ENCODE peak calls at places on chromosomes 2 and 18, in six cellular contexts. One of them, this sample, is unnamed.

GRCh38 chr2:181305151-181306123 is 151.7 kb upstream of the ITGA4 start:
- DNase-seq in trophoblast cell: no peak
- DNase-seq in lower lobe of right lung: no peak
- DNase-seq in A549: no peak
- DNase-seq in heart left ventricle: no peak
- DNase-seq in pancreas: no peak
- DNase-seq in this sample: peak; percentile 35

GRCh38 chr2:145038041-145038525 is 518.2 kb upstream of the ZEB2 start:
- DNase-seq in A549: peak; percentile 47
- DNase-seq in heart left ventricle: peak; percentile 38
- DNase-seq in lower lobe of right lung: no peak
- DNase-seq in pancreas: no peak
- DNase-seq in trophoblast cell: no peak
- DNase-seq in this sample: no peak

GRCh38 chr2:197113221-197113831 is 186.8 kb upstream of the PGAP1 start:
- DNase-seq in heart left ventricle: no peak
- DNase-seq in trophoblast cell: no peak
- DNase-seq in lower lobe of right lung: no peak
- DNase-seq in A549: peak; percentile 26
- DNase-seq in pancreas: no peak
- DNase-seq in this sample: no peak

GRCh38 chr18:7329036-7329435 is 98.1 kb downstream of the LRRC30 start:
- DNase-seq in trophoblast cell: no peak
- DNase-seq in lower lobe of right lung: no peak
- DNase-seq in heart left ventricle: no peak
- DNase-seq in pancreas: no peak
- DNase-seq in A549: peak; percentile 1
- DNase-seq in this sample: no peak

GRCh38 chr2:236161082-236161462 is 7.1 kb downstream of the GBX2 start:
- DNase-seq in heart left ventricle: no peak
- DNase-seq in pancreas: no peak
- DNase-seq in trophoblast cell: no peak
- DNase-seq in lower lobe of right lung: no peak
- DNase-seq in A549: no peak
- DNase-seq in this sample: no peak

GRCh38 chr2:136858656-136859055 is 93.3 kb downstream of the THSD7B start:
- DNase-seq in lower lobe of right lung: no peak
- DNase-seq in trophoblast cell: no peak
- DNase-seq in A549: no peak
- DNase-seq in heart left ventricle: no peak
- DNase-seq in pancreas: no peak
- DNase-seq in this sample: no peak

GRCh38 chr2:172234716-172235661 is 132.3 kb upstream of the DLX2 start:
- DNase-seq in A549: no peak
- DNase-seq in lower lobe of right lung: no peak
- DNase-seq in heart left ventricle: no peak
- DNase-seq in pancreas: no peak
- DNase-seq in trophoblast cell: no peak
- DNase-seq in this sample: peak; percentile 73

GRCh38 chr2:44802409-44803099 is 138.9 kb upstream of the SIX3 start:
- DNase-seq in lower lobe of right lung: no peak
- DNase-seq in trophoblast cell: no peak
- DNase-seq in A549: no peak
- DNase-seq in heart left ventricle: no peak
- DNase-seq in pancreas: no peak
- DNase-seq in this sample: no peak

GRCh38 chr2:124678043-124678442 is 653.0 kb downstream of the CNTNAP5 start:
- DNase-seq in heart left ventricle: no peak
- DNase-seq in trophoblast cell: no peak
- DNase-seq in pancreas: no peak
- DNase-seq in A549: no peak
- DNase-seq in lower lobe of right lung: no peak
- DNase-seq in this sample: no peak

GRCh38 chr2:227125506-227125905 is 38.5 kb downstream of the COL4A4 start:
- DNase-seq in lower lobe of right lung: no peak
- DNase-seq in pancreas: no peak
- DNase-seq in A549: peak; percentile 31
- DNase-seq in trophoblast cell: no peak
- DNase-seq in heart left ventricle: no peak
- DNase-seq in this sample: no peak

GRCh38 chr2:148027822-148028221 is 6.9 kb downstream of the MBD5 start:
- DNase-seq in heart left ventricle: no peak
- DNase-seq in trophoblast cell: no peak
- DNase-seq in lower lobe of right lung: no peak
- DNase-seq in A549: no peak
- DNase-seq in pancreas: no peak
- DNase-seq in this sample: no peak

GRCh38 chr2:237485844-237486243 is 1.2 kb upstream of the MLPH start:
- DNase-seq in lower lobe of right lung: no peak
- DNase-seq in heart left ventricle: no peak
- DNase-seq in A549: peak; percentile 61
- DNase-seq in pancreas: no peak
- DNase-seq in trophoblast cell: no peak
- DNase-seq in this sample: no peak

GRCh38 chr18:73986711-73987110 is 160.9 kb downstream of the FBXO15 start:
- DNase-seq in heart left ventricle: no peak
- DNase-seq in A549: no peak
- DNase-seq in pancreas: no peak
- DNase-seq in lower lobe of right lung: no peak
- DNase-seq in trophoblast cell: no peak
- DNase-seq in this sample: no peak

GRCh38 chr2:105338020-105338385 is 663 bp downstream of the C2orf49 start:
- DNase-seq in lower lobe of right lung: no peak
- DNase-seq in trophoblast cell: no peak
- DNase-seq in pancreas: no peak
- DNase-seq in heart left ventricle: no peak
- DNase-seq in A549: no peak
- DNase-seq in this sample: no peak

GRCh38 chr2:232024457-232024856 is 62.9 kb downstream of the DIS3L2 start:
- DNase-seq in A549: no peak
- DNase-seq in heart left ventricle: no peak
- DNase-seq in trophoblast cell: no peak
- DNase-seq in lower lobe of right lung: no peak
- DNase-seq in pancreas: no peak
- DNase-seq in this sample: no peak

GRCh38 chr2:100820346-100821254 is 661 bp downstream of the NPAS2 start:
- DNase-seq in A549: no peak
- DNase-seq in heart left ventricle: no peak
- DNase-seq in trophoblast cell: no peak
- DNase-seq in lower lobe of right lung: no peak
- DNase-seq in pancreas: peak; percentile 74
- DNase-seq in this sample: peak; percentile 60

GRCh38 chr18:39743463-39743862 is 2177.9 kb upstream of the CELF4 start:
- DNase-seq in lower lobe of right lung: no peak
- DNase-seq in heart left ventricle: no peak
- DNase-seq in pancreas: no peak
- DNase-seq in trophoblast cell: no peak
- DNase-seq in A549: no peak
- DNase-seq in this sample: no peak

GRCh38 chr2:168635065-168635577 is 167.3 kb upstream of the NOSTRIN start:
- DNase-seq in trophoblast cell: no peak
- DNase-seq in pancreas: no peak
- DNase-seq in heart left ventricle: peak; percentile 63
- DNase-seq in lower lobe of right lung: no peak
- DNase-seq in A549: no peak
- DNase-seq in this sample: peak; percentile 37

GRCh38 chr2:105522645-105523044 is 123.8 kb upstream of the FHL2 start:
- DNase-seq in lower lobe of right lung: no peak
- DNase-seq in pancreas: no peak
- DNase-seq in trophoblast cell: peak; percentile 71
- DNase-seq in heart left ventricle: no peak
- DNase-seq in A549: no peak
- DNase-seq in this sample: no peak

GRCh38 chr2:43227830-43228280 is 1.4 kb upstream of the ZFP36L2 start:
- DNase-seq in lower lobe of right lung: no peak
- DNase-seq in A549: no peak
- DNase-seq in pancreas: no peak
- DNase-seq in trophoblast cell: no peak
- DNase-seq in heart left ventricle: peak; percentile 54
- DNase-seq in this sample: no peak

GRCh38 chr2:106843910-106844250 is 42.1 kb downstream of the ST6GAL2 start:
- DNase-seq in lower lobe of right lung: no peak
- DNase-seq in heart left ventricle: no peak
- DNase-seq in trophoblast cell: no peak
- DNase-seq in pancreas: no peak
- DNase-seq in A549: no peak
- DNase-seq in this sample: no peak

GRCh38 chr2:106841886-106842645 is 43.9 kb downstream of the ST6GAL2 start:
- DNase-seq in pancreas: peak; percentile 73
- DNase-seq in lower lobe of right lung: no peak
- DNase-seq in heart left ventricle: no peak
- DNase-seq in trophoblast cell: no peak
- DNase-seq in A549: no peak
- DNase-seq in this sample: no peak

GRCh38 chr2:106843001-106843909 is 42.7 kb downstream of the ST6GAL2 start:
- DNase-seq in heart left ventricle: no peak
- DNase-seq in lower lobe of right lung: no peak
- DNase-seq in trophoblast cell: no peak
- DNase-seq in A549: no peak
- DNase-seq in pancreas: no peak
- DNase-seq in this sample: no peak

GRCh38 chr2:106845716-106846115 is 40.3 kb downstream of the ST6GAL2 start:
- DNase-seq in pancreas: no peak
- DNase-seq in trophoblast cell: no peak
- DNase-seq in lower lobe of right lung: no peak
- DNase-seq in heart left ventricle: no peak
- DNase-seq in A549: no peak
- DNase-seq in this sample: no peak

GRCh38 chr2:106839849-106840595 is 45.9 kb downstream of the ST6GAL2 start:
- DNase-seq in heart left ventricle: no peak
- DNase-seq in lower lobe of right lung: no peak
- DNase-seq in A549: peak; percentile 28
- DNase-seq in trophoblast cell: no peak
- DNase-seq in pancreas: no peak
- DNase-seq in this sample: no peak
- H3K4me3 ChIP-seq in heart left ventricle: no peak overlapping the region
- H3K4me3 ChIP-seq in lower lobe of right lung: no peak overlapping the region
- H3K4me3 ChIP-seq in A549: no peak overlapping the region
- H3K4me3 ChIP-seq in trophoblast cell: no peak overlapping the region
- H3K4me3 ChIP-seq in pancreas: no peak overlapping the region
- H3K4me3 ChIP-seq in this sample: no peak overlapping the region

GRCh38 chr2:173940208-173941020 is 24.8 kb downstream of the SP3 start:
- DNase-seq in pancreas: no peak
- DNase-seq in A549: no peak
- DNase-seq in trophoblast cell: peak; percentile 5
- DNase-seq in heart left ventricle: no peak
- DNase-seq in lower lobe of right lung: no peak
- DNase-seq in this sample: no peak

GRCh38 chr2:173941567-173941966 is 23.6 kb downstream of the SP3 start:
- DNase-seq in trophoblast cell: no peak
- DNase-seq in heart left ventricle: no peak
- DNase-seq in pancreas: no peak
- DNase-seq in A549: no peak
- DNase-seq in lower lobe of right lung: no peak
- DNase-seq in this sample: no peak

GRCh38 chr2:173943139-173943538 is 22.0 kb downstream of the SP3 start:
- DNase-seq in heart left ventricle: no peak
- DNase-seq in pancreas: no peak
- DNase-seq in lower lobe of right lung: no peak
- DNase-seq in A549: no peak
- DNase-seq in trophoblast cell: peak; percentile 54
- DNase-seq in this sample: no peak

GRCh38 chr2:173947131-173947530 is 18.0 kb downstream of the SP3 start:
- DNase-seq in pancreas: no peak
- DNase-seq in lower lobe of right lung: no peak
- DNase-seq in heart left ventricle: no peak
- DNase-seq in A549: no peak
- DNase-seq in trophoblast cell: no peak
- DNase-seq in this sample: no peak

DNA sequence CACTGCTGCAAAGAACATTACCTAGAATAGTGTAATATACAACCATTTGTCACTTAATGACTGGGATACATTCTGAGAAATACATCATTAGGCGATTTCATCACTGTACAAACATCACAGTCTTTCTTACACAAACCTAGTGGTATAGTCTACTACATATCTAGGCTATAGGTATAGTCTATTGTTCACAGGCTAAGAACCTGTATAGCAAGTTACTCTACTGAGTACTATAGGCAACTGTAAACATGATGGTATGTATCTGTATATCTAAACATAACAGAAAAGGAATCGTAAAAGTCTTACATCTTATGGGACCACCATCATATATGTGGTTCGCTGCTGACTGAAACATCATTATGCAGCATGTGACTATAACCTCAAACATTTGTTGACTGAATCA is 21.4 kb downstream of the SP3 start:
- DNase-seq in heart left ventricle: no peak
- DNase-seq in trophoblast cell: peak; percentile 65
- DNase-seq in pancreas: no peak
- DNase-seq in lower lobe of right lung: no peak
- DNase-seq in A549: no peak
- DNase-seq in this sample: no peak
- H3K4me1 ChIP-seq in heart left ventricle: peaks cover 2% of the 10 kb centered on the region
- H3K4me1 ChIP-seq in trophoblast cell: peaks cover 7% of the 10 kb centered on the region
- H3K4me1 ChIP-seq in pancreas: peaks cover 7% of the 10 kb centered on the region
- H3K4me1 ChIP-seq in lower lobe of right lung: peaks cover 56% of the 10 kb centered on the region
- H3K4me1 ChIP-seq in A549: peaks cover 50% of the 10 kb centered on the region
- H3K4me1 ChIP-seq in this sample: peaks cover 22% of the 10 kb centered on the region

DNA sequence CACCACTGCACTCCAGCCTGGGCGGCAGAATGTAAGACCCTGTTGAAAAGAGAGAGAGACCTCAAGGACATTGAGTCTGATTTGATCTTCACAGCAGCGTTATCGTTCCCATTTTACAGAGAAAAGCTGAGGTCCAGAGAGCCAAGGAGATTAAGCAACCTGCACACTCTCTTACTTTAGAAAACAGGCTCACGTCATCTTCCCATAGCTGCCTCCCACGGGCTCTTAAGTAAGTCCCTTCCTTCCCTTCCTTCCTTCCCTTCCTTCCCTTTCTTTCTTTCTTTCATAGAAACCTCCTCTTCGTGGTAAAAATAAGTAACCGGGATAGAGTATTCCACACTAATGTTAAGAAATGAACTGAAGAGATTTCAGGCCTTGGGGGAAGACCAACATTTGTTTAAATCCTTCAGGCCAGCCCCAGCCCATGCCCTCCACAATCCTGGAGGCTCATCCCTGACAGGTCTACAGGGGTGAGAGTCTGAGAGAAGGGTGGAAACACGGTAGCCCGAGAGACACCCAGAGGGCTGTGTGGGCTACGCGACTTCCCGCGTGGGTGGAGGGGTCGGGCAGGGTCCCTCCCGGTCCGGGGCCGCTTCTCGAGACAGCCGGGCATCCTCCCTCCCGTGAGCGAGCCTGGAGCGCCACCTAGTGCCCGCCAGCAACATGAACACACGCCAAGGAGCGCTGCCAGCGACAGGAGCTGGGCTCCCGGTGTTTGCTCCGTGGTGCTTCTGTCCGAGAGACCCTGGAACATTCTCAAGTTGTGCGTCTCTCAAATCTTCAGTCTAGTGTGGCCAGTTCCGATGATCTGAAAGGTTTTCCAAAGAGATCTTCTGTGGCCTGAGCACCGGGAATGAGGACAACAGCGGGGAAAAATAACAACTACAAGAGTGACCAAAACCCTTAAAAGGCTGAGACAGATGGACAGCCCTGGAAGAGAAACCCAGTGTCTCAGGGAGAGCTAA is 160.3 kb downstream of the INO80D start:
- DNase-seq in trophoblast cell: peak; percentile 42
- DNase-seq in heart left ventricle: peak; percentile 91
- DNase-seq in A549: peak; percentile 60
- DNase-seq in pancreas: peak; percentile 94
- DNase-seq in lower lobe of right lung: peak; percentile 87
- DNase-seq in this sample: peak; percentile 82
- H3K4me3 ChIP-seq in trophoblast cell: no peak overlapping the region
- H3K4me3 ChIP-seq in heart left ventricle: peak overlapping the region; percentile 41
- H3K4me3 ChIP-seq in A549: peak overlapping the region; percentile 19
- H3K4me3 ChIP-seq in pancreas: peak overlapping the region; percentile 15
- H3K4me3 ChIP-seq in lower lobe of right lung: peak overlapping the region; percentile 25
- H3K4me3 ChIP-seq in this sample: no peak overlapping the region

GRCh38 chr2:85472265-85472664 is 53.8 kb downstream of the SH2D6 start:
- DNase-seq in trophoblast cell: no peak
- DNase-seq in heart left ventricle: no peak
- DNase-seq in A549: no peak
- DNase-seq in lower lobe of right lung: no peak
- DNase-seq in pancreas: no peak
- DNase-seq in this sample: no peak
- H3K4me1 ChIP-seq in trophoblast cell: no peaks in the 10 kb centered on the region
- H3K4me1 ChIP-seq in heart left ventricle: no peaks in the 10 kb centered on the region
- H3K4me1 ChIP-seq in A549: peaks cover 63% of the 10 kb centered on the region
- H3K4me1 ChIP-seq in lower lobe of right lung: peaks cover 20% of the 10 kb centered on the region
- H3K4me1 ChIP-seq in pancreas: peaks cover 16% of the 10 kb centered on the region
- H3K4me1 ChIP-seq in this sample: peaks cover 37% of the 10 kb centered on the region

This sample was measured in mucosa of descending colon.